ENCODE peak calls at places on chromosomes 7 and 10, in eight cellular contexts. W is kidney glomerular epithelial cell; N is tibial nerve; A is epithelial cell of esophagus; O is stimulated activated CD4-positive, alpha-beta T cell treated with anti-CD3 and anti-CD28 coated beads, TNF-alpha, amount 100 ng/mL, for 1 hour; L is HTR-8/SVneo; E is activated naive CD4-positive, alpha-beta T cell; F is Jurkat, Clone E6-1. Z is an unnamed sample.

GRCh38 chr7:132207211-132207610 is 369.1 kb downstream of the PLXNA4 start:
- DNase-seq in W (no peak), A (no peak), F (no peak), L (no peak), N (no peak), O (no peak), E (no peak), Z (no peak)

GRCh38 chr7:2923886-2924574 is 79.9 kb upstream of the GNA12 start:
- DNase-seq in F (no peak), N (no peak), A (peak), W (no peak), L (no peak), E (no peak), O (no peak), Z (no peak)

GRCh38 chr7:127907638-127908040 is 123.6 kb downstream of the LRRC4 start:
- DNase-seq in E (no peak), L (no peak), W (peak), N (no peak), F (no peak), O (no peak), A (peak), Z (no peak)

GRCh38 chr10:104642311-104643022 is 1.4 kb downstream of the SORCS3 start:
- DNase-seq in A (peak), E (no peak), L (no peak), F (no peak), N (no peak), W (peak), O (no peak), Z (no peak)

GRCh38 chr10:31147220-31147608 is 115.5 kb upstream of the ZNF438 start:
- DNase-seq in L (peak), N (no peak), O (no peak), E (no peak), A (peak), W (no peak), F (no peak), Z (no peak)

GRCh38 chr10:124486635-124487034 is 25.0 kb downstream of the LHPP start:
- DNase-seq in L (no peak), A (no peak), W (no peak), F (no peak), O (no peak), E (no peak), N (no peak), Z (no peak)

GRCh38 chr7:13633857-13634256 is 355.6 kb downstream of the ETV1 start:
- DNase-seq in L (no peak), A (peak), N (no peak), O (no peak), F (no peak), W (no peak), E (no peak), Z (no peak)

GRCh38 chr10:131943021-131943814 is 38.5 kb downstream of the BNIP3 start:
- DNase-seq in W (no peak), L (no peak), E (no peak), N (no peak), F (no peak), A (peak), O (no peak), Z (no peak)

GRCh38 chr10:79347894-79348639 is 798 bp downstream of the PPIF start:
- DNase-seq in F (peak), N (peak), A (peak), E (peak), L (peak), O (peak), W (peak), Z (peak)

GRCh38 chr7:84722086-84722485 is 464.8 kb downstream of the SEMA3D start:
- DNase-seq in N (no peak), A (no peak), W (no peak), O (no peak), F (no peak), L (no peak), E (no peak), Z (no peak)

GRCh38 chr10:110113670-110114337 is 93.6 kb upstream of the MXI1 start:
- DNase-seq in F (no peak), N (no peak), W (no peak), O (no peak), L (no peak), E (no peak), A (no peak), Z (no peak)

GRCh38 chr7:35268953-35269352 is 15.1 kb upstream of the TBX20 start:
- DNase-seq in N (no peak), O (no peak), W (no peak), E (no peak), L (no peak), A (no peak), F (no peak), Z (no peak)

GRCh38 chr10:133325392-133325760 is 11.3 kb downstream of the CALY start:
- DNase-seq in F (no peak), E (no peak), L (no peak), O (no peak), A (no peak), W (no peak), N (no peak), Z (no peak)

GRCh38 chr10:91409869-91410637 is at the start of gene HECTD2:
- DNase-seq in A (peak), O (peak), F (peak), W (peak), N (peak), E (peak), L (peak), Z (peak)

GRCh38 chr10:35691522-35692236 is 49.6 kb upstream of the FZD8 start:
- DNase-seq in E (no peak), N (no peak), W (no peak), A (no peak), F (no peak), L (no peak), O (no peak), Z (no peak)

GRCh38 chr10:46080886-46081285 is 34.8 kb upstream of the MSMB start:
- DNase-seq in W (peak), F (no peak), O (no peak), L (no peak), N (no peak), E (no peak), A (no peak), Z (no peak)

GRCh38 chr10:94038024-94038423 is 44.3 kb downstream of the PLCE1 start:
- DNase-seq in O (no peak), A (no peak), F (no peak), W (peak), N (no peak), E (no peak), L (peak), Z (no peak)

GRCh38 chr7:155405399-155406318 is 52.3 kb upstream of the EN2 start:
- DNase-seq in L (no peak), F (no peak), O (no peak), W (no peak), E (no peak), A (no peak), N (no peak), Z (no peak)

GRCh38 chr7:37287093-37287492 is 161.6 kb downstream of the ELMO1 start:
- DNase-seq in W (no peak), N (no peak), A (no peak), O (no peak), L (no peak), E (no peak), F (no peak), Z (no peak)

GRCh38 chr7:132501956-132502355 is 74.3 kb downstream of the PLXNA4 start:
- DNase-seq in A (no peak), W (no peak), E (no peak), F (no peak), N (no peak), L (no peak), O (no peak), Z (no peak)

GRCh38 chr10:27100800-27101347 is 580 bp upstream of the ANKRD26 start:
- DNase-seq in O (peak), F (peak), E (no peak), A (no peak), N (no peak), W (no peak), L (no peak), Z (peak)

GRCh38 chr10:77230194-77230593 is 407.4 kb downstream of the KCNMA1 start:
- DNase-seq in O (no peak), E (no peak), L (no peak), N (no peak), W (peak), A (peak), F (no peak), Z (no peak)

GRCh38 chr7:141698247-141699015 is 3.5 kb downstream of the DENND11 start:
- DNase-seq in A (no peak), E (no peak), F (no peak), W (no peak), L (no peak), O (no peak), N (no peak), Z (no peak)

GRCh38 chr10:71569775-71570588 is 149.6 kb downstream of the C10orf105 start:
- DNase-seq in L (peak), F (peak), N (peak), E (peak), O (peak), W (peak), A (peak), Z (peak)

GRCh38 chr10:71975087-71975890 is 11.1 kb downstream of the CHST3 start:
- DNase-seq in O (no peak), E (no peak), F (no peak), W (no peak), N (no peak), A (no peak), L (no peak), Z (no peak)

GRCh38 chr10:78815702-78816334 is 252.9 kb upstream of the ZMIZ1 start:
- DNase-seq in A (no peak), W (peak), E (no peak), O (no peak), L (no peak), N (no peak), F (no peak), Z (no peak)

GRCh38 chr7:69596723-69597277 is 1.5 kb upstream of the AUTS2 start:
- DNase-seq in A (no peak), E (no peak), W (no peak), F (no peak), N (no peak), L (no peak), O (no peak), Z (no peak)

GRCh38 chr7:104895851-104896236 is 118.2 kb upstream of the KMT2E start:
- DNase-seq in L (no peak), O (no peak), A (no peak), F (no peak), N (no peak), W (no peak), E (no peak), Z (no peak)

GRCh38 chr7:1669486-1669951 is 558 bp upstream of the ELFN1 start:
- DNase-seq in E (no peak), N (no peak), L (no peak), O (no peak), A (no peak), W (no peak), F (no peak), Z (no peak)

GRCh38 chr10:108904163-108904878 is 1019.0 kb downstream of the XPNPEP1 start:
- DNase-seq in O (no peak), W (no peak), F (no peak), L (no peak), E (no peak), N (no peak), A (no peak), Z (no peak)

GRCh38 chr10:112953075-112953501 is 3.0 kb downstream of the TCF7L2 start:
- DNase-seq in F (no peak), W (peak), E (no peak), A (no peak), N (no peak), O (no peak), L (no peak), Z (no peak)

GRCh38 chr7:2843711-2844152 is 376 bp downstream of the GNA12 start:
- DNase-seq in O (peak), W (no peak), F (no peak), E (no peak), A (peak), N (no peak), L (no peak), Z (no peak)

GRCh38 chr7:28955356-28955722 is 2.8 kb downstream of the TRIL start:
- DNase-seq in O (no peak), L (no peak), E (no peak), F (no peak), N (no peak), W (no peak), A (no peak), Z (no peak)

GRCh38 chr10:123134058-123134914 is 1.5 kb upstream of the HMX3 start:
- DNase-seq in F (no peak), E (no peak), L (no peak), A (no peak), W (no peak), N (no peak), O (no peak), Z (no peak)

GRCh38 chr7:27198871-27199801 is 755 bp downstream of the HOXA13 start:
- DNase-seq in N (no peak), E (no peak), O (no peak), A (no peak), W (no peak), L (no peak), F (no peak), Z (no peak)

GRCh38 chr10:48284002-48284546 is 9.6 kb upstream of the FRMPD2 start:
- DNase-seq in L (no peak), F (no peak), A (no peak), E (no peak), N (no peak), W (no peak), O (no peak), Z (no peak)

GRCh38 chr10:77226434-77226833 is 411.2 kb downstream of the KCNMA1 start:
- DNase-seq in O (no peak), F (no peak), A (no peak), N (no peak), L (no peak), E (no peak), W (no peak), Z (no peak)

Z was measured in central memory CD8-positive, alpha-beta T cell.